ENCODE peak calls at places on chromosomes 12 and 14, in seven cellular contexts. Z is stimulated activated CD4-positive, alpha-beta T cell treated with anti-CD3 and anti-CD28 coated beads, Interleukin-2, amount 100 ng/mL, for 24 hours; X is endothelial cell; H is dermis blood vessel endothelial cell; A is caudate nucleus; B is epithelial cell of esophagus; Q is activated T-cell treated with anti-CD3 and anti-CD28 coated beads for 48 hours. L is an unnamed sample.

GRCh38 chr12:98578392-98578791 is 15.1 kb upstream of the SLC25A3 start:
- DNase-seq in A (no peak), X (no peak), Z (no peak), H (no peak), B (no peak), Q (no peak), L (no peak)

GRCh38 chr12:50765325-50765911 is 1.5 kb downstream of the ATF1 start:
- DNase-seq in X (peak; percentile 31), Z (peak; percentile 49), Q (no peak), A (peak; percentile 5), B (peak; percentile 76), H (peak; percentile 71), L (peak; percentile 31)

GRCh38 chr12:19085090-19085489 is 44.4 kb upstream of the PLEKHA5 start:
- DNase-seq in X (no peak), A (no peak), Q (no peak), B (peak; percentile 20), Z (no peak), H (no peak), L (no peak)

GRCh38 chr12:2396448-2396871 is 343.7 kb downstream of the CACNA1C start:
- DNase-seq in X (no peak), Q (no peak), B (no peak), Z (no peak), A (no peak), H (no peak), L (no peak)

GRCh38 chr12:76470028-76470939 is 89.3 kb downstream of the OSBPL8 start:
- DNase-seq in X (no peak), Z (no peak), B (peak; percentile 92), Q (no peak), H (peak; percentile 77), A (no peak), L (peak; percentile 14)

GRCh38 chr12:123961585-123961984 is 11.0 kb downstream of the CCDC92 start:
- DNase-seq in Q (no peak), Z (no peak), H (no peak), X (no peak), A (no peak), B (no peak), L (no peak)

GRCh38 chr14:79500489-79500888 is 710.8 kb downstream of the DIO2 start:
- DNase-seq in X (no peak), B (no peak), A (no peak), H (no peak), Q (no peak), Z (no peak), L (no peak)

GRCh38 chr14:68691031-68691864 is 101.6 kb downstream of the ZFP36L1 start:
- DNase-seq in H (no peak), X (no peak), Q (no peak), B (no peak), Z (no peak), A (peak; percentile 43), L (no peak)

GRCh38 chr14:30375280-30375892 is 183.6 kb upstream of the G2E3 start:
- DNase-seq in A (peak; percentile 25), Q (peak; percentile 58), Z (peak; percentile 73), B (peak; percentile 73), H (peak; percentile 77), X (peak; percentile 76), L (peak; percentile 57)

GRCh38 chr14:35556548-35556947 is 22.6 kb downstream of the INSM2 start:
- DNase-seq in A (no peak), X (no peak), H (no peak), B (no peak), Z (no peak), Q (no peak), L (no peak)

GRCh38 chr12:121970901-121971300 is 50.8 kb upstream of the BCL7A start:
- DNase-seq in Z (no peak), A (no peak), H (no peak), X (no peak), Q (no peak), B (no peak), L (no peak)

GRCh38 chr12:89414851-89415250 is 62.5 kb upstream of the DUSP6 start:
- DNase-seq in A (no peak), H (no peak), X (no peak), Z (no peak), B (peak; percentile 28), Q (no peak), L (no peak)

GRCh38 chr12:2299207-2299606 is 246.4 kb downstream of the CACNA1C start:
- DNase-seq in B (no peak), X (no peak), Q (no peak), H (no peak), Z (no peak), A (no peak), L (no peak)

GRCh38 chr12:109130755-109131521 is 14.6 kb downstream of the ACACB start:
- DNase-seq in H (no peak), B (no peak), Z (no peak), Q (no peak), A (no peak), X (no peak), L (no peak)

GRCh38 chr12:121248611-121249010 is 38.7 kb downstream of the P2RX4 start:
- DNase-seq in Q (no peak), H (no peak), A (no peak), B (no peak), X (no peak), Z (no peak), L (no peak)

GRCh38 chr12:104750061-104750460 is 208.0 kb downstream of the SLC41A2 start:
- DNase-seq in H (peak; percentile 45), B (peak; percentile 67), Z (no peak), Q (no peak), A (no peak), X (no peak), L (no peak)

GRCh38 chr12:48004039-48004940 is at the start of gene COL2A1:
- DNase-seq in B (peak; percentile 38), A (no peak), X (peak; percentile 39), Q (peak; percentile 29), Z (no peak), H (peak; percentile 25), L (no peak)

GRCh38 chr14:90810808-90811207 is 5.4 kb downstream of the TTC7B start:
- DNase-seq in B (no peak), X (no peak), Z (no peak), A (no peak), Q (no peak), H (no peak), L (no peak)

GRCh38 chr12:48903982-48904411 is 21.3 kb downstream of the FKBP11 start:
- DNase-seq in B (peak; percentile 77), A (peak; percentile 51), Z (peak; percentile 89), X (peak; percentile 92), Q (peak; percentile 68), H (peak; percentile 90), L (peak; percentile 90)